ENCODE peak calls at places on chromosomes 5 and 9, in seven cellular contexts. One of them, this sample, is unnamed.

GRCh38 chr5:132012385-132013005 is 1.0 kb upstream of the ACSL6 start:
- DNase-seq in erythroblast: peak; percentile 51
- DNase-seq in ELF-1: peak; percentile 84
- DNase-seq in GM12891: no peak
- DNase-seq in choroid plexus epithelial cell: peak; percentile 85
- DNase-seq in astrocyte: peak; percentile 48
- DNase-seq in mesendoderm: peak; percentile 85
- DNase-seq in this sample: peak; percentile 73

GRCh38 chr9:94937214-94937903 is 210.9 kb downstream of the AOPEP start:
- DNase-seq in erythroblast: peak; percentile 34
- DNase-seq in ELF-1: no peak
- DNase-seq in GM12891: no peak
- DNase-seq in choroid plexus epithelial cell: peak; percentile 91
- DNase-seq in astrocyte: peak; percentile 94
- DNase-seq in mesendoderm: peak; percentile 73
- DNase-seq in this sample: no peak

GRCh38 chr9:136431782-136432350 is 7.8 kb downstream of the INPP5E start:
- DNase-seq in erythroblast: no peak
- DNase-seq in ELF-1: no peak
- DNase-seq in GM12891: no peak
- DNase-seq in choroid plexus epithelial cell: no peak
- DNase-seq in astrocyte: no peak
- DNase-seq in mesendoderm: no peak
- DNase-seq in this sample: no peak

GRCh38 chr5:67306997-67307580 is 110.5 kb upstream of the CD180 start:
- DNase-seq in erythroblast: no peak
- DNase-seq in ELF-1: peak; percentile 13
- DNase-seq in GM12891: no peak
- DNase-seq in choroid plexus epithelial cell: peak; percentile 54
- DNase-seq in astrocyte: peak; percentile 45
- DNase-seq in mesendoderm: peak; percentile 40
- DNase-seq in this sample: no peak

GRCh38 chr9:98807070-98807810 is at the start of gene GALNT12:
- DNase-seq in erythroblast: no peak
- DNase-seq in ELF-1: no peak
- DNase-seq in GM12891: peak; percentile 72
- DNase-seq in choroid plexus epithelial cell: no peak
- DNase-seq in astrocyte: no peak
- DNase-seq in mesendoderm: peak; percentile 57
- DNase-seq in this sample: peak; percentile 31

GRCh38 chr9:114824130-114824529 is 18.3 kb upstream of the TNFSF15 start:
- DNase-seq in erythroblast: no peak
- DNase-seq in ELF-1: no peak
- DNase-seq in GM12891: no peak
- DNase-seq in choroid plexus epithelial cell: peak; percentile 77
- DNase-seq in astrocyte: peak; percentile 76
- DNase-seq in mesendoderm: no peak
- DNase-seq in this sample: no peak

GRCh38 chr9:130834371-130835311 is at the start of gene ABL1:
- DNase-seq in erythroblast: peak; percentile 86
- DNase-seq in ELF-1: peak; percentile 79
- DNase-seq in GM12891: peak; percentile 70
- DNase-seq in choroid plexus epithelial cell: peak; percentile 79
- DNase-seq in astrocyte: peak; percentile 84
- DNase-seq in mesendoderm: peak; percentile 81
- DNase-seq in this sample: no peak

GRCh38 chr9:83440641-83441040 is 97.6 kb downstream of the FRMD3 start:
- DNase-seq in erythroblast: no peak
- DNase-seq in ELF-1: no peak
- DNase-seq in GM12891: no peak
- DNase-seq in choroid plexus epithelial cell: no peak
- DNase-seq in astrocyte: peak; percentile 44
- DNase-seq in mesendoderm: peak; percentile 60
- DNase-seq in this sample: no peak

GRCh38 chr5:74201334-74202081 is 439.0 kb downstream of the ENC1 start:
- DNase-seq in erythroblast: no peak
- DNase-seq in ELF-1: no peak
- DNase-seq in GM12891: no peak
- DNase-seq in choroid plexus epithelial cell: peak; percentile 36
- DNase-seq in astrocyte: peak; percentile 76
- DNase-seq in mesendoderm: no peak
- DNase-seq in this sample: peak; percentile 58

This sample was measured in KBM-7.